ENCODE peak calls at places on chromosomes 7 and 10, in nine cellular contexts. U, O, C, N, I, D, K, R and E are unnamed samples.

GRCh38 chr7:42055171-42055570 is 181.8 kb downstream of the GLI3 start:
- DNase-seq in U (no peak), O (no peak), C (no peak), N (no peak), I (no peak), D (no peak), K (no peak), R (peak), E (no peak)

GRCh38 chr7:1717095-1717483 is 47.0 kb downstream of the ELFN1 start:
- DNase-seq in U (no peak), O (no peak), C (no peak), N (no peak), I (no peak), D (no peak), K (no peak), R (no peak), E (no peak)

GRCh38 chr10:36424377-36424971 is 700.9 kb upstream of the ANKRD30A start:
- DNase-seq in U (no peak), O (no peak), C (no peak), N (no peak), I (no peak), D (no peak), K (no peak), R (no peak), E (no peak)

GRCh38 chr7:134480730-134481129 is 21.8 kb upstream of the AKR1B1 start:
- DNase-seq in U (no peak), O (no peak), C (no peak), N (peak), I (peak), D (no peak), K (no peak), R (peak), E (peak)

GRCh38 chr10:14822879-14823755 is 14.7 kb downstream of the CDNF start:
- DNase-seq in U (peak), O (peak), C (peak), N (peak), I (peak), D (no peak), K (peak), R (peak), E (peak)

GRCh38 chr10:113899952-113900598 is 45.6 kb downstream of the NHLRC2 start:
- DNase-seq in U (no peak), O (no peak), C (no peak), N (no peak), I (peak), D (no peak), K (no peak), R (no peak), E (peak)

GRCh38 chr7:151990567-151990966 is 34.3 kb downstream of the GALNTL5 start:
- DNase-seq in U (no peak), O (no peak), C (no peak), N (no peak), I (peak), D (no peak), K (no peak), R (peak), E (peak)

GRCh38 chr7:74395745-74396311 is 57.9 kb upstream of the GTF2IRD1 start:
- DNase-seq in U (no peak), O (no peak), C (no peak), N (no peak), I (no peak), D (peak), K (no peak), R (no peak), E (no peak)

GRCh38 chr7:158802535-158803199 is 26.6 kb downstream of the ESYT2 start:
- DNase-seq in U (no peak), O (no peak), C (no peak), N (no peak), I (peak), D (no peak), K (no peak), R (peak), E (peak)

GRCh38 chr7:54773472-54774399 is 14.7 kb upstream of the SEC61G start:
- DNase-seq in U (peak), O (peak), C (peak), N (peak), I (peak), D (peak), K (peak), R (peak), E (peak)

GRCh38 chr7:30029696-30030095 is 1.5 kb downstream of the PLEKHA8 start:
- DNase-seq in U (peak), O (no peak), C (peak), N (peak), I (no peak), D (no peak), K (no peak), R (no peak), E (no peak)

GRCh38 chr10:56771343-56771742 is 410.3 kb upstream of the ZWINT start:
- DNase-seq in U (no peak), O (no peak), C (no peak), N (no peak), I (no peak), D (no peak), K (no peak), R (no peak), E (no peak)

GRCh38 chr10:131546086-131546810 is 234.7 kb upstream of the TCERG1L start:
- DNase-seq in U (no peak), O (no peak), C (no peak), N (no peak), I (no peak), D (no peak), K (no peak), R (no peak), E (no peak)

GRCh38 chr10:112526130-112526529 is 79.1 kb downstream of the VTI1A start:
- DNase-seq in U (peak), O (no peak), C (no peak), N (no peak), I (peak), D (no peak), K (no peak), R (no peak), E (no peak)

GRCh38 chr7:140390466-140391190 is 7.7 kb downstream of the SLC37A3 start:
- DNase-seq in U (peak), O (no peak), C (no peak), N (peak), I (peak), D (peak), K (no peak), R (peak), E (peak)

GRCh38 chr10:97427571-97428179 is 1.7 kb downstream of the PGAM1 start:
- DNase-seq in U (peak), O (no peak), C (peak), N (no peak), I (peak), D (no peak), K (no peak), R (peak), E (no peak)

GRCh38 chr7:40978047-40978446 is 724.8 kb downstream of the INHBA start:
- DNase-seq in U (no peak), O (no peak), C (no peak), N (no peak), I (no peak), D (no peak), K (no peak), R (peak), E (no peak)

GRCh38 chr10:132484922-132485321 is 52.7 kb upstream of the INPP5A start:
- DNase-seq in U (no peak), O (no peak), C (no peak), N (no peak), I (no peak), D (peak), K (no peak), R (no peak), E (no peak)

GRCh38 chr10:52031771-52032170 is 282.3 kb upstream of the DKK1 start:
- DNase-seq in U (no peak), O (no peak), C (peak), N (no peak), I (peak), D (no peak), K (no peak), R (no peak), E (no peak)

GRCh38 chr7:93249749-93250148 is 17.6 kb downstream of the VPS50 start:
- DNase-seq in U (no peak), O (no peak), C (peak), N (no peak), I (peak), D (no peak), K (no peak), R (peak), E (peak)

GRCh38 chr10:19819419-19820033 is 3.3 kb downstream of the PLXDC2 start:
- DNase-seq in U (peak), O (no peak), C (peak), N (peak), I (peak), D (no peak), K (no peak), R (peak), E (peak)

GRCh38 chr10:75210193-75211006 is at the start of gene VDAC2:
- DNase-seq in U (peak), O (peak), C (peak), N (peak), I (peak), D (peak), K (no peak), R (peak), E (peak)

GRCh38 chr7:131489196-131489595 is 67.2 kb downstream of the PODXL start:
- DNase-seq in U (no peak), O (no peak), C (no peak), N (no peak), I (no peak), D (no peak), K (no peak), R (no peak), E (no peak)

GRCh38 chr10:116186273-116186672 is 86.7 kb downstream of the GFRA1 start:
- DNase-seq in U (no peak), O (no peak), C (no peak), N (no peak), I (no peak), D (no peak), K (no peak), R (no peak), E (no peak)

GRCh38 chr10:75430000-75430763 is 1.2 kb upstream of the LRMDA start:
- DNase-seq in U (peak), O (peak), C (peak), N (no peak), I (no peak), D (peak), K (no peak), R (no peak), E (peak)

GRCh38 chr7:129468087-129468486 is 33.9 kb downstream of the STRIP2 start:
- DNase-seq in U (no peak), O (no peak), C (no peak), N (no peak), I (no peak), D (no peak), K (peak), R (peak), E (peak)

GRCh38 chr7:133139350-133139749 is 57.5 kb upstream of the CHCHD3 start:
- DNase-seq in U (peak), O (no peak), C (peak), N (no peak), I (peak), D (no peak), K (peak), R (peak), E (peak)

GRCh38 chr7:154928136-154929005 is 74.6 kb downstream of the PAXIP1 start:
- DNase-seq in U (peak), O (no peak), C (no peak), N (peak), I (peak), D (no peak), K (peak), R (peak), E (peak)

GRCh38 chr10:112182808-112183328 is 697 bp downstream of the GPAM start:
- DNase-seq in U (peak), O (no peak), C (no peak), N (peak), I (peak), D (no peak), K (no peak), R (no peak), E (no peak)

GRCh38 chr7:107180378-107180777 is 11.6 kb downstream of the HBP1 start:
- DNase-seq in U (peak), O (no peak), C (no peak), N (no peak), I (peak), D (no peak), K (peak), R (peak), E (peak)

GRCh38 chr7:138945806-138946205 is 35.4 kb downstream of the KIAA1549 start:
- DNase-seq in U (no peak), O (no peak), C (no peak), N (no peak), I (no peak), D (no peak), K (no peak), R (no peak), E (no peak)
- TF ChIP-seq CTCF in U (no peak), O (no peak), C (no peak), N (no peak), I (no peak), D (no peak), K (no peak), R (no peak), E (no peak)

GRCh38 chr10:62819521-62819920 is 3.4 kb upstream of the EGR2 start:
- DNase-seq in U (no peak), O (no peak), C (no peak), N (no peak), I (peak), D (no peak), K (no peak), R (no peak), E (peak)
- H3K4me3 ChIP-seq in U (no peak), O (no peak), C (no peak), N (no peak), I (no peak), D (no peak), K (no peak), R (no peak), E (no peak)

GRCh38 chr10:26860542-26861325 is at the start of gene ABI1:
- DNase-seq in U (peak), O (peak), C (peak), N (peak), I (peak), D (peak), K (peak), R (peak), E (peak)
- TF ChIP-seq CTCF in U (peak), O (no peak), C (peak), N (peak), I (peak), D (peak), K (peak), R (peak), E (peak)

GRCh38 chr7:25454562-25455031 is 226.3 kb upstream of the NPVF start:
- DNase-seq in U (no peak), O (peak), C (no peak), N (peak), I (peak), D (peak), K (no peak), R (no peak), E (peak)
- H3K4me3 ChIP-seq in U (no peak), O (no peak), C (no peak), N (peak), I (no peak), D (no peak), K (no peak), R (no peak), E (no peak)

DNA sequence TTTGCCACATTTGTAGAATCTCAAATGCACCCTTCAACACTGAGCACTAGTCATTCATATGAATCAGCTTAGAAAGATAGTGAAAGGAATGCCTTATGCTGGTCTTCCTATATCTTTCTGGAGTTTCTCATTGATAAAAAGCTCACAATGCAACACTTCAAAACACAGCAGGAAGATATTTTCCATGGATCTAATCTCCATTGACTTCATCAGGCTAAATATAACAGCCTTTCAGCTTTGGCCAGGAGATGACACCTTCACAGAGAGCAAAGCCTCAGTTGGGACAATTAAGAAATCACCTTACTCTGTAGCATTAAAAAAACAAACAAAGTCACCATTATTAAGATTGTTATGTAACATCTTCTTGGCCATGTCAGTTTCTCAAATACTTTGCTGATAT is 6.7 kb downstream of the NRP1 start:
- DNase-seq in U (no peak), O (no peak), C (peak), N (no peak), I (no peak), D (no peak), K (no peak), R (no peak), E (peak)
- TF ChIP-seq CTCF in U (no peak), O (peak), C (peak), N (no peak), I (peak), D (no peak), K (peak), R (peak), E (peak)

GRCh38 chr10:12649017-12649586 is 299.8 kb downstream of the CAMK1D start:
- DNase-seq in U (no peak), O (no peak), C (no peak), N (no peak), I (no peak), D (no peak), K (no peak), R (no peak), E (no peak)
- H3K4me3 ChIP-seq in U (no peak), O (no peak), C (no peak), N (no peak), I (no peak), D (no peak), K (no peak), R (no peak), E (no peak)

GRCh38 chr10:61400524-61400923 is 52.7 kb downstream of the TMEM26 start:
- DNase-seq in U (no peak), O (no peak), C (no peak), N (no peak), I (no peak), D (no peak), K (no peak), R (no peak), E (no peak)
- TF ChIP-seq CTCF in U (no peak), O (no peak), C (no peak), N (no peak), I (no peak), D (no peak), K (peak), R (no peak), E (peak)

DNA sequence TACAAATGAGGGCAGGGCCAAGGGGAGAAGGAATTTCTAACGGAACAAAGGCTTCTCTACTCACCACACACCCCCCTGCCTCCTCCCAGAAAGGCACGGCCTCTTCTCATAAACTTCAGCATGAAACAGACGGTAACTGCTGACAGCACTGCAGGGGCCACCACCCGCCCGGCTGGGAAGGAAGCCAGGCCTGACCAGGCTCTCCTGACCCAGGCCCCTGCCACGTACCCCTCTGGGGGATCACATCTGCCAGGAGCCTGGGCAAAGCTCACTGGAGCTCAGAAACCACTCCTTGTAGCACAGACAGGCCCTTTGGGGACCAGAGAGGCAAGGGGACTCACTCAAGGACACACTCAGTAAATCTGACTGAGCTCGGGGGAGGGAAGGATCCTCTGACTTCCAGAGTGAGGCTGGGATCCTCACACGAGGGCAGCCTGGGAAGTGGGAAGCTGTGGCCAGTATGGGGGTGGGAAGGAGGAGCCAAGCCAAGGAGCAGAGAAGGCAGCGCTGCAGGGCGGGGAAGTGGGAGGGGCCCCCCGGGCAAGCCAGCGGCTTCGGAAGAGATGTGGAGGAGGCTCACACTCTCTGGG is 46.1 kb downstream of the ZCCHC24 start:
- DNase-seq in U (no peak), O (peak), C (peak), N (no peak), I (peak), D (peak), K (peak), R (peak), E (peak)
- H3K4me3 ChIP-seq in U (no peak), O (peak), C (no peak), N (no peak), I (peak), D (no peak), K (peak), R (no peak), E (peak)